ENCODE peak calls at places on chromosomes 11 and 22, in four cellular contexts. One of them, this sample, is unnamed.

GRCh38 chr11:86637976-86638375 is 34.4 kb downstream of the ME3 start:
- DNase-seq in mammary epithelial cell: peak
- DNase-seq in stomach: no peak
- DNase-seq in HL-60: no peak
- DNase-seq in this sample: no peak

GRCh38 chr11:6682936-6683861 is at the start of gene MRPL17:
- DNase-seq in mammary epithelial cell: peak
- DNase-seq in stomach: peak
- DNase-seq in HL-60: peak
- DNase-seq in this sample: peak

GRCh38 chr22:44816141-44816540 is 63.8 kb downstream of the ARHGAP8 start:
- DNase-seq in mammary epithelial cell: no peak
- DNase-seq in stomach: no peak
- DNase-seq in HL-60: no peak
- DNase-seq in this sample: no peak

GRCh38 chr11:125233736-125234275 is 69.3 kb downstream of the PKNOX2 start:
- DNase-seq in mammary epithelial cell: no peak
- DNase-seq in stomach: no peak
- DNase-seq in HL-60: no peak
- DNase-seq in this sample: no peak

GRCh38 chr11:107397357-107397756 is 60.3 kb downstream of the CWF19L2 start:
- DNase-seq in mammary epithelial cell: peak
- DNase-seq in stomach: no peak
- DNase-seq in HL-60: no peak
- DNase-seq in this sample: no peak

GRCh38 chr22:43289976-43290663 is 53.1 kb downstream of the SCUBE1 start:
- DNase-seq in mammary epithelial cell: peak
- DNase-seq in stomach: no peak
- DNase-seq in HL-60: peak
- DNase-seq in this sample: no peak

GRCh38 chr11:17593466-17594245 is 46.6 kb downstream of the OTOG start:
- DNase-seq in mammary epithelial cell: no peak
- DNase-seq in stomach: no peak
- DNase-seq in HL-60: no peak
- DNase-seq in this sample: peak

GRCh38 chr22:45934659-45935341 is 42.2 kb downstream of the WNT7B start:
- DNase-seq in mammary epithelial cell: peak
- DNase-seq in stomach: peak
- DNase-seq in HL-60: no peak
- DNase-seq in this sample: no peak

GRCh38 chr11:76792505-76793264 is 9.5 kb downstream of the TSKU start:
- DNase-seq in mammary epithelial cell: no peak
- DNase-seq in stomach: peak
- DNase-seq in HL-60: no peak
- DNase-seq in this sample: peak

GRCh38 chr11:95149659-95150294 is 60.1 kb downstream of the ENDOD1 start:
- DNase-seq in mammary epithelial cell: peak
- DNase-seq in stomach: peak
- DNase-seq in HL-60: no peak
- DNase-seq in this sample: no peak

GRCh38 chr22:49959782-49960158 is 802 bp upstream of the PIM3 start:
- DNase-seq in mammary epithelial cell: peak
- DNase-seq in stomach: peak
- DNase-seq in HL-60: no peak
- DNase-seq in this sample: no peak

GRCh38 chr22:30265851-30266444 is 703 bp downstream of the OSM start:
- DNase-seq in mammary epithelial cell: no peak
- DNase-seq in stomach: peak
- DNase-seq in HL-60: peak
- DNase-seq in this sample: no peak

GRCh38 chr11:9914064-9914463 is 250.2 kb downstream of the SWAP70 start:
- DNase-seq in mammary epithelial cell: no peak
- DNase-seq in stomach: no peak
- DNase-seq in HL-60: no peak
- DNase-seq in this sample: no peak

GRCh38 chr11:105149477-105149876 is 9.9 kb upstream of the CARD18 start:
- DNase-seq in mammary epithelial cell: peak
- DNase-seq in stomach: no peak
- DNase-seq in HL-60: no peak
- DNase-seq in this sample: no peak
- H3K4me3 ChIP-seq in mammary epithelial cell: no peak
- H3K4me3 ChIP-seq in stomach: no peak
- H3K4me3 ChIP-seq in HL-60: no peak
- H3K4me3 ChIP-seq in this sample: no peak

GRCh38 chr11:121385693-121386092 is 66.4 kb upstream of the SORL1 start:
- DNase-seq in mammary epithelial cell: no peak
- DNase-seq in stomach: no peak
- DNase-seq in HL-60: no peak
- DNase-seq in this sample: no peak
- H3K27ac ChIP-seq in mammary epithelial cell: no peak
- H3K27ac ChIP-seq in stomach: no peak
- H3K27ac ChIP-seq in HL-60: no peak
- H3K27ac ChIP-seq in this sample: no peak

DNA sequence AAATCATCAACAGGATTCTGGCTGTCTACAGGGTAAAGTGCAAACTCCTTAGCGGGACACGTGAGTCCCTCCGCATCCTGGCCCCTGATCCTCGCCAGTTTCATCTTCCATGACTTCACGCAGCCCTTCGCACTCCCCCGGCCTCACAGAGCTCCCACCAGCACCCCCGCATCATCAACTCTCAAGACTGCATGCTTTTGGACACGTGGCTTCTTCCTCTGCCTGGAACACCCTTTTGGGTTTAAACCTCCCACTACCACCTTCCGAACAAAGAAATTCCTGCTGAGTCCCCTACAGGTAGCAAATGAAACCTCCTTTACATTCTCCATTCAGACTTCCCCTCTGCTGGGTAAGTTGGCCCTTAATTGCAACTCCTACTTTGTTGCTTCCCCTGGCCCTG is 12.6 kb upstream of the EIF3M start:
- DNase-seq in mammary epithelial cell: no peak
- DNase-seq in stomach: no peak
- DNase-seq in HL-60: no peak
- DNase-seq in this sample: no peak
- TF ChIP-seq CTCF in mammary epithelial cell: no peak
- TF ChIP-seq CTCF in stomach: no peak
- TF ChIP-seq CTCF in HL-60: no peak
- TF ChIP-seq CTCF in this sample: no peak

GRCh38 chr11:133953999-133954398 is 2.8 kb downstream of the IGSF9B start:
- DNase-seq in mammary epithelial cell: no peak
- DNase-seq in stomach: no peak
- DNase-seq in HL-60: no peak
- DNase-seq in this sample: no peak

GRCh38 chr11:133953571-133953970 is 3.2 kb downstream of the IGSF9B start:
- DNase-seq in mammary epithelial cell: no peak
- DNase-seq in stomach: no peak
- DNase-seq in HL-60: no peak
- DNase-seq in this sample: no peak

GRCh38 chr11:133950874-133951483 is 5.8 kb downstream of the IGSF9B start:
- DNase-seq in mammary epithelial cell: no peak
- DNase-seq in stomach: no peak
- DNase-seq in HL-60: no peak
- DNase-seq in this sample: peak

GRCh38 chr11:133951484-133952198 is 5.1 kb downstream of the IGSF9B start:
- DNase-seq in mammary epithelial cell: no peak
- DNase-seq in stomach: no peak
- DNase-seq in HL-60: no peak
- DNase-seq in this sample: peak

DNA sequence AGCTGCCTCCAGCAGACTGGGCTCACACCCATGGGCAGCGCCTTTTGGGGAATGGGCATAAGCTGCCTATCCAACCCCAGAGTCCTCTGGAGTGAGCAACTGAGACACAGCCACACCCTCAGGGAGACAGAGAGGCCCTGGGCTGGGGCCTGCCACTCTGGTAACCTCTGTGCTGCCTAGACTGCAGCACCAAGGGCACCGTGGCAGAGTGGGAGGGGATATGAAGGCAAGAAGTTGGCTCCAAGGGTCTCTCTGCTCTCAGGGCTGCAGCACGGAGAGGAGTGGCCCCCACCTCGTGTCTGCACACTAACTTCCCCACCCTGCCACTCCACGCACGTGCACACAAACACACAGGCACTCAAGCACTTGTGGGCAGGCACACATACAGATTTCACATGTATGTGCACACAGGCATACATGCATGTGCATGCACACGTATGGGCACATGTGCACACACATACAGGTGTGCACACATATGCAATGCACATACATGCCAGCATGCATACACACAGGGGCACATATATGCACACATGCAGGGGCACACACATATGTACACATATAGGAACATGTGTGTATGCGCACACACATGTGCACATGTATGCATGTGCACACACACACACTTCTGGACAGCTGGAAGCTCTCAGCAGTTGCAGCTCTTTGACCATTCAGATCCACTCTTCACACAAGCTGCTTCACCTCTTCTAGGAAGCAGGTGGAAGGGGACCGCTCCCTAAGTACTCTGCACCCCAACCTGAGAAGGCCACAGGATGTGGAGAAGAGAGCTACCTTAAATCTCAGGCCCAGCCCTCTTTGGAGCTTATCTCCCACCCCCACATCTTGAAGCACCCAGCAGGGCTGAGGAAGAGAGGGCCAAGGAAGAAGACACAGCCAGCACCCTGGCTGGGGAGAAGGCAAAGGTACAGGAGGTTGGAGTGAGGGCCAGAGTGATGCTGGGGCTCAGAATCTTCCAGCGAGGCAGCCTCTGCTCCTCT is 4.3 kb downstream of the IGSF9B start:
- DNase-seq in mammary epithelial cell: no peak
- DNase-seq in stomach: no peak
- DNase-seq in HL-60: no peak
- DNase-seq in this sample: no peak
- H3K4me3 ChIP-seq in mammary epithelial cell: no peak
- H3K4me3 ChIP-seq in stomach: peak
- H3K4me3 ChIP-seq in HL-60: no peak
- H3K4me3 ChIP-seq in this sample: peak

GRCh38 chr11:15095736-15096228 is 18.9 kb upstream of the INSC start:
- DNase-seq in mammary epithelial cell: peak
- DNase-seq in stomach: no peak
- DNase-seq in HL-60: no peak
- DNase-seq in this sample: no peak

GRCh38 chr11:15091620-15092019 is 18.2 kb downstream of the CALCB start:
- DNase-seq in mammary epithelial cell: no peak
- DNase-seq in stomach: no peak
- DNase-seq in HL-60: no peak
- DNase-seq in this sample: no peak

GRCh38 chr11:15093432-15093831 is 20.0 kb downstream of the CALCB start:
- DNase-seq in mammary epithelial cell: no peak
- DNase-seq in stomach: no peak
- DNase-seq in HL-60: peak
- DNase-seq in this sample: no peak

DNA sequence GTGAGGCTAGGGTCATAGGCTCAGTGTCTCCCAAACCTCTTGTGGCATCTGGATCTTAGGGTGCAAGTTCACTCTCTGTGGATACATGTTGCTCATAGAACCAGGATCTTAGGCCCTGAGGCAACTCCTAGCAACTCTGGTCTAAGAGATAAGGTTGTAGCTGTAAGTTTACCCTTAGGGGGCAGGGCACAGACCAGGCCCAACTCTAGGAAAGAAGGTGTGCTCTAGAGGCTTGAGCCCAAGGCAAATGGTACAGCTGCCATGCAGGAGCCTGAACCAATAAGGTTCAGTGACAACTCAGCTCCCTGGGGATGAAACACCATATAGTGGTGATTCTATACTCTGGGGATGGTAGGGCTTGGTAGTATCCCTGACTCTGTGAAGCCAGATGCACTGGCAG is 17.8 kb downstream of the CALCB start:
- DNase-seq in mammary epithelial cell: no peak
- DNase-seq in stomach: no peak
- DNase-seq in HL-60: no peak
- DNase-seq in this sample: no peak
- H3K27ac ChIP-seq in mammary epithelial cell: no peak
- H3K27ac ChIP-seq in stomach: no peak
- H3K27ac ChIP-seq in HL-60: no peak
- H3K27ac ChIP-seq in this sample: no peak

GRCh38 chr11:3685923-3686322 is 14.7 kb upstream of the CHRNA10 start:
- DNase-seq in mammary epithelial cell: no peak
- DNase-seq in stomach: no peak
- DNase-seq in HL-60: no peak
- DNase-seq in this sample: no peak

GRCh38 chr11:3684787-3685186 is 13.6 kb upstream of the CHRNA10 start:
- DNase-seq in mammary epithelial cell: no peak
- DNase-seq in stomach: no peak
- DNase-seq in HL-60: no peak
- DNase-seq in this sample: no peak

GRCh38 chr11:3684129-3684685 is 13.0 kb upstream of the CHRNA10 start:
- DNase-seq in mammary epithelial cell: no peak
- DNase-seq in stomach: no peak
- DNase-seq in HL-60: no peak
- DNase-seq in this sample: no peak

GRCh38 chr11:3686751-3687150 is 15.6 kb upstream of the CHRNA10 start:
- DNase-seq in mammary epithelial cell: peak
- DNase-seq in stomach: no peak
- DNase-seq in HL-60: no peak
- DNase-seq in this sample: no peak

GRCh38 chr11:3683039-3683438 is 11.9 kb upstream of the CHRNA10 start:
- DNase-seq in mammary epithelial cell: no peak
- DNase-seq in stomach: no peak
- DNase-seq in HL-60: no peak
- DNase-seq in this sample: no peak
- TF ChIP-seq CTCF in mammary epithelial cell: no peak
- TF ChIP-seq CTCF in stomach: no peak
- TF ChIP-seq CTCF in HL-60: no peak
- TF ChIP-seq CTCF in this sample: no peak

DNA sequence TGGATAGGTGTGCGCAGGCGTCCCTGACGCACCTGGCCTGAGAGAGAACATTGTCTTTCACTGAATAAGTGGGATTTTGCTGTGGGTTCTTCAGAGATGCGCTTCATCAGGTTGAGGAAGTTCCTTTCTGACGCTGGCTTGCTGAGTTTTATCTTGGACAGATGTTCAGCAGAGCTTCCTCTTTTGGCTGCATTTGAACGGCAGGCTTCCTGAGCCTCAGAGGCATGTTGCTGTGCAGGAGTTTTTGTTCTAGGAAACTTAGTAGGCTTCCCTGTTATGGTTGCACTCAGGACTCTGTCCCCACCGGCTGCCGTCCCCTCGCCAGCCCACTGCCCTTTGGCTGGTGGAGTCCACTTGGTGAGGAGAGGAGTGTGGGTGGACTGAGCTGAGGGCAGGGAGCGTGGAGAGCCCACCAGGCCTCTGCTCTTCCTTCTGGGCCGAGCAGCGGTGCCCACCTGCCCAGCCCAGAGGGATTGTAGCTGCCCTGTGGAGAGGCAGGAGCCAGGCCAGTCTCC is 17.2 kb downstream of the FRMD8 start:
- DNase-seq in mammary epithelial cell: no peak
- DNase-seq in stomach: no peak
- DNase-seq in HL-60: peak
- DNase-seq in this sample: no peak
- H3K4me3 ChIP-seq in mammary epithelial cell: no peak
- H3K4me3 ChIP-seq in stomach: no peak
- H3K4me3 ChIP-seq in HL-60: no peak
- H3K4me3 ChIP-seq in this sample: no peak

DNA sequence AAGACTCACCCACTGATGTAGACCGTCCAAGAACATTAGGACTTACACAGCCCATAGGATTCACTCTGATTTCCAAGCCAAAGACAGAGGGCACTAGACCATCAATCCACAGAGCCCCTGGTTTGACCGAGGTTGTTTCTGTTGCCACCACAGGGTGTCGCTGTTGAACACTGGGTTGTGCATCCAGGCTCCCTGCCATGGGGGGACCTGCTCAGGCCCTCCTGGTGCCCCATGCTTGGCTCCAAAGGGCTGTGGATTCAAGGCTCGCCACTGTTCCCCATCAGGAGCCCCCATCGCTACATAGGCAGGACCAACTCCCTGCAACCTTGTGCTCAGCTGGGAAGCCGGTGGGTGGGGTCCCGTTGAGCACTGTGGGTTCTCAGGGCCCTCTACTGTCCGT is 128.0 kb upstream of the ANO1 start:
- DNase-seq in mammary epithelial cell: peak
- DNase-seq in stomach: no peak
- DNase-seq in HL-60: no peak
- DNase-seq in this sample: no peak
- H3K27ac ChIP-seq in mammary epithelial cell: peak
- H3K27ac ChIP-seq in stomach: no peak
- H3K27ac ChIP-seq in HL-60: no peak
- H3K27ac ChIP-seq in this sample: no peak